ENCODE peak calls at places on chromosome 10, in nine cellular contexts. V is cardiac fibroblast, N is psoas muscle, Z is GM04504, Y is ELR, P is fibroblast of pulmonary artery, F is right lobe of liver, J is activated gamma-delta T cell treated with Interleukin-2 at 50 U/mL for 16 hours, E is Ammon's horn. S is an unnamed sample.

GRCh38 chr10:19922236-19922963 is 106.2 kb downstream of the PLXDC2 start:
- DNase-seq in J (no peak), Y (no peak), E (no peak), P (peak; percentile 82), Z (no peak), V (peak; percentile 85), N (no peak), F (no peak), S (no peak)

GRCh38 chr10:94193466-94193924 is 169.2 kb downstream of the NOC3L start:
- DNase-seq in Y (peak; percentile 40), F (no peak), P (peak; percentile 52), Z (no peak), E (no peak), N (no peak), V (peak; percentile 56), J (no peak), S (no peak)

GRCh38 chr10:49791100-49791499 is 29.0 kb upstream of the OGDHL start:
- DNase-seq in J (no peak), F (no peak), Z (no peak), E (no peak), V (no peak), N (no peak), P (no peak), Y (no peak), S (no peak)

GRCh38 chr10:42970451-42971250 is 106.2 kb upstream of the RET start:
- DNase-seq in V (no peak), N (peak; percentile 26), F (peak; percentile 12), E (no peak), P (no peak), Z (no peak), Y (no peak), J (no peak), S (no peak)

GRCh38 chr10:13759167-13759566 is 172.4 kb downstream of the PRPF18 start:
- DNase-seq in N (no peak), Y (no peak), P (no peak), E (no peak), F (no peak), J (no peak), Z (no peak), V (peak; percentile 6), S (no peak)

GRCh38 chr10:6130851-6131470 is 42.1 kb downstream of the RBM17 start:
- DNase-seq in Z (no peak), J (no peak), F (no peak), V (no peak), P (no peak), E (no peak), N (no peak), Y (no peak), S (no peak)

GRCh38 chr10:109880886-109881467 is 42.3 kb downstream of the XPNPEP1 start:
- DNase-seq in Z (no peak), Y (no peak), V (no peak), F (no peak), P (no peak), J (no peak), N (no peak), E (no peak), S (no peak)

GRCh38 chr10:129035052-129035805 is 431.8 kb upstream of the MGMT start:
- DNase-seq in P (no peak), E (no peak), Z (no peak), Y (no peak), J (peak; percentile 45), F (no peak), N (peak; percentile 73), V (peak; percentile 11), S (no peak)

GRCh38 chr10:24360286-24361127 is 151.6 kb downstream of the KIAA1217 start:
- DNase-seq in N (peak; percentile 84), Y (peak; percentile 79), J (no peak), Z (peak; percentile 44), V (peak; percentile 83), E (peak; percentile 81), P (peak; percentile 82), F (peak; percentile 61), S (peak; percentile 60)

GRCh38 chr10:47303866-47304265 is 3.9 kb downstream of the GDF10 start:
- DNase-seq in N (no peak), J (no peak), V (no peak), E (no peak), F (no peak), Y (no peak), P (no peak), Z (no peak), S (no peak)

GRCh38 chr10:114215033-114215432 is 24.0 kb upstream of the VWA2 start:
- DNase-seq in N (no peak), F (no peak), Z (no peak), J (no peak), Y (no peak), E (no peak), P (no peak), V (no peak), S (no peak)

GRCh38 chr10:116272497-116273221 is at the start of gene GFRA1:
- DNase-seq in V (peak; percentile 5), Z (no peak), J (no peak), F (peak; percentile 57), P (peak; percentile 13), N (peak; percentile 72), E (no peak), Y (peak; percentile 30), S (no peak)

GRCh38 chr10:89524279-89524678 is 11.1 kb downstream of the SLC16A12 start:
- DNase-seq in V (no peak), F (no peak), J (no peak), Z (no peak), N (no peak), Y (no peak), E (no peak), P (no peak), S (no peak)

GRCh38 chr10:124696446-124697392 is 47.5 kb downstream of the FAM53B start:
- DNase-seq in E (no peak), J (no peak), Z (no peak), P (no peak), N (peak; percentile 33), V (no peak), Y (no peak), F (peak; percentile 14), S (no peak)

GRCh38 chr10:49664006-49664841 is 15.2 kb upstream of the C10orf53 start:
- DNase-seq in P (no peak), V (no peak), Y (no peak), E (no peak), N (no peak), Z (no peak), J (no peak), F (no peak), S (no peak)

GRCh38 chr10:30773501-30773900 is 143.9 kb upstream of the LYZL2 start:
- DNase-seq in Y (no peak), J (no peak), F (no peak), P (no peak), N (no peak), Z (no peak), E (no peak), V (no peak), S (no peak)

GRCh38 chr10:96414303-96414702 is 55.5 kb upstream of the OPALIN start:
- DNase-seq in P (no peak), J (no peak), Z (no peak), V (no peak), N (no peak), F (no peak), E (no peak), Y (no peak), S (no peak)

GRCh38 chr10:43262043-43262901 is 4.6 kb downstream of the RASGEF1A start:
- DNase-seq in V (no peak), N (no peak), J (no peak), E (no peak), F (no peak), P (no peak), Z (no peak), Y (peak; percentile 15), S (peak; percentile 49)

GRCh38 chr10:93752761-93753160 is 5.0 kb upstream of the LGI1 start:
- DNase-seq in J (no peak), P (peak; percentile 36), V (peak; percentile 45), N (no peak), E (no peak), Z (peak; percentile 40), Y (peak; percentile 81), F (no peak), S (no peak)

GRCh38 chr10:127003032-127003685 is 97.9 kb downstream of the DOCK1 start:
- DNase-seq in N (no peak), P (no peak), Z (no peak), J (no peak), F (no peak), E (no peak), Y (no peak), V (no peak), S (no peak)

GRCh38 chr10:97849101-97849490 is 547 bp upstream of the GOLGA7B start:
- DNase-seq in E (no peak), Y (no peak), J (no peak), V (no peak), F (no peak), P (no peak), Z (no peak), N (no peak), S (peak; percentile 51)

GRCh38 chr10:73471226-73471625 is 24.6 kb downstream of the PPP3CB start:
- DNase-seq in Y (no peak), J (no peak), V (no peak), E (no peak), F (no peak), N (no peak), P (no peak), Z (no peak), S (no peak)

GRCh38 chr10:3476186-3476585 is 303.6 kb upstream of the PITRM1 start:
- DNase-seq in P (no peak), N (no peak), E (no peak), F (no peak), Z (peak; percentile 58), J (no peak), V (no peak), Y (no peak), S (no peak)

GRCh38 chr10:51773681-51774080 is 74.3 kb upstream of the CSTF2T start:
- DNase-seq in J (no peak), V (no peak), Y (no peak), N (no peak), Z (no peak), F (no peak), E (no peak), P (no peak), S (no peak)

S was measured in cerebellum.